ENCODE peak calls at places on chromosomes 2 and 18, in six cellular contexts. U is HepG2, R is lower leg skin, V is nephron progenitor cell, O is NCI-H1092 treated with DMSO at 0.1 percent for 48 hours, P is OCI-LY7. A is an unnamed sample.

GRCh38 chr2:96336104-96336775 is 674 bp downstream of the NCAPH start:
- DNase-seq in U (no peak), R (no peak), V (no peak), O (no peak), P (peak), A (no peak)

GRCh38 chr2:128442053-128442751 is 123.5 kb upstream of the HS6ST1 start:
- DNase-seq in U (peak), R (peak), V (no peak), O (no peak), P (no peak), A (peak)

GRCh38 chr2:39516347-39517101 is 79.4 kb upstream of the MAP4K3 start:
- DNase-seq in U (peak), R (no peak), V (no peak), O (no peak), P (no peak), A (peak)

GRCh38 chr18:394997-395383 is 105.5 kb downstream of the COLEC12 start:
- DNase-seq in U (no peak), R (peak), V (no peak), O (no peak), P (no peak), A (peak)

GRCh38 chr18:60358516-60358915 is 14.1 kb downstream of the MC4R start:
- DNase-seq in U (no peak), R (no peak), V (no peak), O (no peak), P (no peak), A (no peak)

GRCh38 chr2:27431395-27431794 is 3.0 kb downstream of the NRBP1 start:
- DNase-seq in U (peak), R (no peak), V (no peak), O (no peak), P (no peak), A (no peak)

GRCh38 chr2:16058256-16058655 is 117.9 kb downstream of the MYCN start:
- DNase-seq in U (no peak), R (no peak), V (no peak), O (no peak), P (no peak), A (no peak)

GRCh38 chr2:99255491-99256318 is at the start of gene LYG2:
- DNase-seq in U (no peak), R (no peak), V (no peak), O (no peak), P (no peak), A (no peak)

GRCh38 chr2:19677825-19678518 is 223.8 kb downstream of the TTC32 start:
- DNase-seq in U (no peak), R (no peak), V (no peak), O (no peak), P (no peak), A (no peak)

GRCh38 chr18:80009661-80010550 is 21.5 kb upstream of the TXNL4A start:
- DNase-seq in U (no peak), R (peak), V (no peak), O (no peak), P (no peak), A (no peak)

GRCh38 chr2:43210467-43211303 is 15.7 kb downstream of the ZFP36L2 start:
- DNase-seq in U (peak), R (peak), V (no peak), O (no peak), P (no peak), A (no peak)

GRCh38 chr2:195307751-195308150 is 349.3 kb upstream of the SLC39A10 start:
- DNase-seq in U (no peak), R (no peak), V (no peak), O (no peak), P (no peak), A (no peak)

GRCh38 chr18:3596324-3597158 is 146.6 kb downstream of the TGIF1 start:
- DNase-seq in U (peak), R (peak), V (peak), O (peak), P (peak), A (no peak)

A was measured in COR-L47.